ENCODE peak calls at places on chromosomes 3 and 15, in nine cellular contexts. One of them, this sample, is unnamed.

GRCh38 chr15:57533062-57533735 is 58.5 kb upstream of the MYZAP start:
- DNase-seq in astrocyte of the spinal cord: no peak
- DNase-seq in AG10803: no peak
- DNase-seq in H9: no peak
- DNase-seq in cardiac muscle cell: peak
- DNase-seq in esophagus muscularis mucosa: no peak
- DNase-seq in nephron progenitor cell: no peak
- DNase-seq in mesothelial cell of epicardium: no peak
- DNase-seq in cardiac fibroblast: no peak
- DNase-seq in this sample: no peak

GRCh38 chr3:72087420-72087819 is 302.5 kb upstream of the PROK2 start:
- DNase-seq in astrocyte of the spinal cord: no peak
- DNase-seq in AG10803: no peak
- DNase-seq in H9: no peak
- DNase-seq in cardiac muscle cell: no peak
- DNase-seq in esophagus muscularis mucosa: no peak
- DNase-seq in nephron progenitor cell: no peak
- DNase-seq in mesothelial cell of epicardium: no peak
- DNase-seq in cardiac fibroblast: no peak
- DNase-seq in this sample: no peak

GRCh38 chr3:180401226-180401625 is 200.7 kb upstream of the TTC14 start:
- DNase-seq in astrocyte of the spinal cord: no peak
- DNase-seq in AG10803: no peak
- DNase-seq in H9: no peak
- DNase-seq in cardiac muscle cell: no peak
- DNase-seq in esophagus muscularis mucosa: no peak
- DNase-seq in nephron progenitor cell: no peak
- DNase-seq in mesothelial cell of epicardium: no peak
- DNase-seq in cardiac fibroblast: no peak
- DNase-seq in this sample: no peak

GRCh38 chr3:194487289-194488006 is 646 bp upstream of the ATP13A3 start:
- DNase-seq in astrocyte of the spinal cord: no peak
- DNase-seq in AG10803: no peak
- DNase-seq in H9: peak
- DNase-seq in cardiac muscle cell: no peak
- DNase-seq in esophagus muscularis mucosa: peak
- DNase-seq in nephron progenitor cell: no peak
- DNase-seq in mesothelial cell of epicardium: no peak
- DNase-seq in cardiac fibroblast: peak
- DNase-seq in this sample: peak

GRCh38 chr3:195612075-195612800 is 28.5 kb upstream of the APOD start:
- DNase-seq in astrocyte of the spinal cord: no peak
- DNase-seq in AG10803: peak
- DNase-seq in H9: no peak
- DNase-seq in cardiac muscle cell: no peak
- DNase-seq in esophagus muscularis mucosa: no peak
- DNase-seq in nephron progenitor cell: no peak
- DNase-seq in mesothelial cell of epicardium: no peak
- DNase-seq in cardiac fibroblast: no peak
- DNase-seq in this sample: no peak

GRCh38 chr15:63892794-63893441 is 59.2 kb upstream of the HERC1 start:
- DNase-seq in astrocyte of the spinal cord: no peak
- DNase-seq in AG10803: no peak
- DNase-seq in H9: no peak
- DNase-seq in cardiac muscle cell: no peak
- DNase-seq in esophagus muscularis mucosa: no peak
- DNase-seq in nephron progenitor cell: no peak
- DNase-seq in mesothelial cell of epicardium: no peak
- DNase-seq in cardiac fibroblast: no peak
- DNase-seq in this sample: no peak

GRCh38 chr3:132255041-132255745 is 62.0 kb upstream of the ACP3 start:
- DNase-seq in astrocyte of the spinal cord: peak
- DNase-seq in AG10803: peak
- DNase-seq in H9: no peak
- DNase-seq in cardiac muscle cell: no peak
- DNase-seq in esophagus muscularis mucosa: no peak
- DNase-seq in nephron progenitor cell: no peak
- DNase-seq in mesothelial cell of epicardium: no peak
- DNase-seq in cardiac fibroblast: peak
- DNase-seq in this sample: no peak

GRCh38 chr3:16148783-16149182 is 25.7 kb upstream of the GALNT15 start:
- DNase-seq in astrocyte of the spinal cord: peak
- DNase-seq in AG10803: peak
- DNase-seq in H9: no peak
- DNase-seq in cardiac muscle cell: no peak
- DNase-seq in esophagus muscularis mucosa: peak
- DNase-seq in nephron progenitor cell: no peak
- DNase-seq in mesothelial cell of epicardium: no peak
- DNase-seq in cardiac fibroblast: peak
- DNase-seq in this sample: peak

GRCh38 chr15:42427429-42428223 is 63.3 kb downstream of the ZNF106 start:
- DNase-seq in astrocyte of the spinal cord: peak
- DNase-seq in AG10803: peak
- DNase-seq in H9: no peak
- DNase-seq in cardiac muscle cell: no peak
- DNase-seq in esophagus muscularis mucosa: no peak
- DNase-seq in nephron progenitor cell: no peak
- DNase-seq in mesothelial cell of epicardium: no peak
- DNase-seq in cardiac fibroblast: peak
- DNase-seq in this sample: no peak

GRCh38 chr15:36742696-36743095 is 163.3 kb downstream of the CDIN1 start:
- DNase-seq in astrocyte of the spinal cord: no peak
- DNase-seq in AG10803: no peak
- DNase-seq in H9: no peak
- DNase-seq in cardiac muscle cell: no peak
- DNase-seq in esophagus muscularis mucosa: no peak
- DNase-seq in nephron progenitor cell: no peak
- DNase-seq in mesothelial cell of epicardium: no peak
- DNase-seq in cardiac fibroblast: no peak
- DNase-seq in this sample: no peak

GRCh38 chr3:36494461-36495109 is 114.3 kb downstream of the STAC start:
- DNase-seq in astrocyte of the spinal cord: peak
- DNase-seq in AG10803: peak
- DNase-seq in H9: no peak
- DNase-seq in cardiac muscle cell: no peak
- DNase-seq in esophagus muscularis mucosa: no peak
- DNase-seq in nephron progenitor cell: no peak
- DNase-seq in mesothelial cell of epicardium: no peak
- DNase-seq in cardiac fibroblast: peak
- DNase-seq in this sample: peak

GRCh38 chr15:83559310-83559966 is 94.5 kb upstream of the ADAMTSL3 start:
- DNase-seq in astrocyte of the spinal cord: peak
- DNase-seq in AG10803: peak
- DNase-seq in H9: peak
- DNase-seq in cardiac muscle cell: peak
- DNase-seq in esophagus muscularis mucosa: peak
- DNase-seq in nephron progenitor cell: peak
- DNase-seq in mesothelial cell of epicardium: peak
- DNase-seq in cardiac fibroblast: peak
- DNase-seq in this sample: peak

GRCh38 chr3:62703423-62704167 is 171.6 kb downstream of the CADPS start:
- DNase-seq in astrocyte of the spinal cord: no peak
- DNase-seq in AG10803: peak
- DNase-seq in H9: no peak
- DNase-seq in cardiac muscle cell: no peak
- DNase-seq in esophagus muscularis mucosa: no peak
- DNase-seq in nephron progenitor cell: no peak
- DNase-seq in mesothelial cell of epicardium: no peak
- DNase-seq in cardiac fibroblast: no peak
- DNase-seq in this sample: no peak

GRCh38 chr15:98804057-98804380 is 155.7 kb downstream of the IGF1R start:
- DNase-seq in astrocyte of the spinal cord: no peak
- DNase-seq in AG10803: no peak
- DNase-seq in H9: no peak
- DNase-seq in cardiac muscle cell: no peak
- DNase-seq in esophagus muscularis mucosa: no peak
- DNase-seq in nephron progenitor cell: no peak
- DNase-seq in mesothelial cell of epicardium: no peak
- DNase-seq in cardiac fibroblast: peak
- DNase-seq in this sample: no peak
- TF ChIP-seq CTCF in astrocyte of the spinal cord: peak
- TF ChIP-seq CTCF in AG10803: no peak
- TF ChIP-seq CTCF in H9: peak
- TF ChIP-seq CTCF in cardiac muscle cell: no peak
- TF ChIP-seq CTCF in esophagus muscularis mucosa: no peak
- TF ChIP-seq CTCF in nephron progenitor cell: no peak
- TF ChIP-seq CTCF in mesothelial cell of epicardium: no peak
- TF ChIP-seq CTCF in cardiac fibroblast: peak
- TF ChIP-seq CTCF in this sample: no peak

GRCh38 chr3:41205591-41205990 is 6.3 kb downstream of the CTNNB1 start:
- DNase-seq in astrocyte of the spinal cord: no peak
- DNase-seq in AG10803: no peak
- DNase-seq in H9: no peak
- DNase-seq in cardiac muscle cell: no peak
- DNase-seq in esophagus muscularis mucosa: no peak
- DNase-seq in nephron progenitor cell: no peak
- DNase-seq in mesothelial cell of epicardium: no peak
- DNase-seq in cardiac fibroblast: no peak
- DNase-seq in this sample: no peak

GRCh38 chr3:41202075-41202833 is 2.9 kb downstream of the CTNNB1 start:
- DNase-seq in astrocyte of the spinal cord: peak
- DNase-seq in AG10803: no peak
- DNase-seq in H9: no peak
- DNase-seq in cardiac muscle cell: no peak
- DNase-seq in esophagus muscularis mucosa: no peak
- DNase-seq in nephron progenitor cell: no peak
- DNase-seq in mesothelial cell of epicardium: no peak
- DNase-seq in cardiac fibroblast: no peak
- DNase-seq in this sample: no peak

GRCh38 chr3:41200669-41201021 is 1.3 kb downstream of the CTNNB1 start:
- DNase-seq in astrocyte of the spinal cord: peak
- DNase-seq in AG10803: peak
- DNase-seq in H9: no peak
- DNase-seq in cardiac muscle cell: peak
- DNase-seq in esophagus muscularis mucosa: no peak
- DNase-seq in nephron progenitor cell: peak
- DNase-seq in mesothelial cell of epicardium: no peak
- DNase-seq in cardiac fibroblast: peak
- DNase-seq in this sample: no peak

GRCh38 chr3:41204369-41204768 is 5.1 kb downstream of the CTNNB1 start:
- DNase-seq in astrocyte of the spinal cord: no peak
- DNase-seq in AG10803: no peak
- DNase-seq in H9: no peak
- DNase-seq in cardiac muscle cell: no peak
- DNase-seq in esophagus muscularis mucosa: no peak
- DNase-seq in nephron progenitor cell: no peak
- DNase-seq in mesothelial cell of epicardium: no peak
- DNase-seq in cardiac fibroblast: no peak
- DNase-seq in this sample: no peak

DNA sequence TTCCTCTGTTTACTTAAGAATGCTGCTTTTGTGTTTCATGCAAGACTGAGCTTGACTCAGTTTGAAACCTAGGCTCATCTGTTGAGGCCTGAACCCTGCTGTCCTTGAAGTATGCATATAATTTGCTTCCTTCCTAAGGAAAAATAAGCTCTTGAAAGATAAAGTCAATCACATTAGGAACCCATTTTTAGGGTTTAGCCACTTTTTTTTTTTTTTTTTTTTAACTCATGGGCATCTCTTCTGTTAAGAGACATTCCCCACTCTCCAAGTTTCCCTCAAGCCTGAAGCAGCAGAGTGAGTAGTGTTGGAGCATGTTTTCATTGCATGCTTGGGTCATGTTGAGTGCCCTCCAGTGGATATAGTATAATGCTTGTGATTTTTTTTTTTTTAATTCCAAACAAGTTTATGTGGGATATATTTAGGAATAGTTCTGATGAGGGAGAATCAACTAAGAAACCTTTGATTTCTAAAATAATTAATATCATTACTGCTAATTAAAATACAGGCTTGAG is 3.6 kb downstream of the CTNNB1 start:
- DNase-seq in astrocyte of the spinal cord: peak
- DNase-seq in AG10803: peak
- DNase-seq in H9: no peak
- DNase-seq in cardiac muscle cell: peak
- DNase-seq in esophagus muscularis mucosa: no peak
- DNase-seq in nephron progenitor cell: no peak
- DNase-seq in mesothelial cell of epicardium: no peak
- DNase-seq in cardiac fibroblast: peak
- DNase-seq in this sample: no peak
- TF ChIP-seq CTCF in astrocyte of the spinal cord: peak
- TF ChIP-seq CTCF in AG10803: peak
- TF ChIP-seq CTCF in H9: peak
- TF ChIP-seq CTCF in cardiac muscle cell: peak
- TF ChIP-seq CTCF in esophagus muscularis mucosa: no peak
- TF ChIP-seq CTCF in nephron progenitor cell: no peak
- TF ChIP-seq CTCF in mesothelial cell of epicardium: no peak
- TF ChIP-seq CTCF in cardiac fibroblast: peak
- TF ChIP-seq CTCF in this sample: no peak

DNA sequence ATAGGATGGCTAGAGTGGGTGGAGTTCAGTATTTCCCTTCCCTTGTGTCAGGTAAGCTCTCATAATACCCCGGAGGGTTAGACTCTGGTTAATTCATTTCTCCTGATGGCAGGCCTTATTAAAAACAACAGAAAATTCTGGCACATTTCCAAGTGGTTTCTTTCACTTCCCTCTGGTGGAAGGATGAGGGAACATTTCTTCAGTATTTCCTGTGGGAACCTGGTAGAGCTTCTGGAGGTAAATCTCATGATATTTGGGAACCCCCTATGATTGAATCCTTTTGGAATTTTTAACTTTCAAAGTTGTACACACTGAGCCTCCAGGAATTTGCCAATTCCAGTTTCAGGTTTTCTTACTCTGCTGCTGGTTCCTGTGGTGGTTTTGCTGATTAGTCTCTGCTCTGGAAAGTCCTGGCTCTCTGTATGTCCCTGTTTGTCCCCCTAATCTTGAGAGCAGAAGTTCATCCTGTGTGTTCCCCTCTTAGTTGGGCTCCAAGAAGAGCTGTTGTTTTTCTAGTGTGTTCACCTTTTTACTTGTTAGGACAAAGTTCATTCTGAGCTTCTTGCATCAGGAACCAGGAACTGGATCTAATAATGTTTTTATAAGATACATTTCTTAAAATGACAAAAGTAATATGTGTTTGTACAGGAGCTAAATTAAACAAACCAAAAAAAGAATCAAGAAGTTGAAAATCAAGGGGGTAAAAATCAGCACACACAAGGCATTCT is 12.1 kb downstream of the CHRNA7 start:
- DNase-seq in astrocyte of the spinal cord: no peak
- DNase-seq in AG10803: no peak
- DNase-seq in H9: no peak
- DNase-seq in cardiac muscle cell: peak
- DNase-seq in esophagus muscularis mucosa: no peak
- DNase-seq in nephron progenitor cell: no peak
- DNase-seq in mesothelial cell of epicardium: no peak
- DNase-seq in cardiac fibroblast: no peak
- DNase-seq in this sample: no peak
- TF ChIP-seq CTCF in astrocyte of the spinal cord: no peak
- TF ChIP-seq CTCF in AG10803: no peak
- TF ChIP-seq CTCF in H9: peak
- TF ChIP-seq CTCF in cardiac muscle cell: no peak
- TF ChIP-seq CTCF in esophagus muscularis mucosa: no peak
- TF ChIP-seq CTCF in nephron progenitor cell: no peak
- TF ChIP-seq CTCF in mesothelial cell of epicardium: peak
- TF ChIP-seq CTCF in cardiac fibroblast: no peak
- TF ChIP-seq CTCF in this sample: no peak

GRCh38 chr15:86040360-86041095 is 39.1 kb upstream of the AGBL1 start:
- DNase-seq in astrocyte of the spinal cord: no peak
- DNase-seq in AG10803: no peak
- DNase-seq in H9: peak
- DNase-seq in cardiac muscle cell: no peak
- DNase-seq in esophagus muscularis mucosa: no peak
- DNase-seq in nephron progenitor cell: no peak
- DNase-seq in mesothelial cell of epicardium: no peak
- DNase-seq in cardiac fibroblast: no peak
- DNase-seq in this sample: no peak

GRCh38 chr15:86044981-86045380 is 34.7 kb upstream of the AGBL1 start:
- DNase-seq in astrocyte of the spinal cord: no peak
- DNase-seq in AG10803: no peak
- DNase-seq in H9: no peak
- DNase-seq in cardiac muscle cell: no peak
- DNase-seq in esophagus muscularis mucosa: no peak
- DNase-seq in nephron progenitor cell: no peak
- DNase-seq in mesothelial cell of epicardium: no peak
- DNase-seq in cardiac fibroblast: no peak
- DNase-seq in this sample: no peak
- TF ChIP-seq CTCF in astrocyte of the spinal cord: no peak
- TF ChIP-seq CTCF in AG10803: no peak
- TF ChIP-seq CTCF in H9: peak
- TF ChIP-seq CTCF in cardiac muscle cell: no peak
- TF ChIP-seq CTCF in esophagus muscularis mucosa: no peak
- TF ChIP-seq CTCF in nephron progenitor cell: no peak
- TF ChIP-seq CTCF in mesothelial cell of epicardium: no peak
- TF ChIP-seq CTCF in cardiac fibroblast: no peak
- TF ChIP-seq CTCF in this sample: no peak